ENCODE peak calls at places on chromosomes 16 and 17, in six cellular contexts. W is GM03348; O is stimulated activated CD4-positive, alpha-beta T cell treated with anti-CD3 and anti-CD28 coated beads, TNF-alpha, amount 100 ng/mL, for 48 hours; S is NCI-H146; V is NCI-H446; E is kidney glomerular epithelial cell. M is an unnamed sample.

GRCh38 chr17:3974138-3974687 is 10.0 kb upstream of the ATP2A3 start:
- DNase-seq in W (no peak), E (no peak), S (no peak), O (no peak), V (no peak), M (no peak)

GRCh38 chr17:77790143-77790829 is 168.2 kb upstream of the TNRC6C start:
- DNase-seq in W (no peak), O (no peak), V (no peak), S (peak; percentile 41), E (no peak), M (no peak)

GRCh38 chr17:32310927-32311568 is 30.9 kb downstream of the C17orf75 start:
- DNase-seq in O (no peak), V (peak; percentile 16), E (no peak), S (no peak), W (no peak), M (peak; percentile 58)

GRCh38 chr17:7631398-7632380 is 1.8 kb downstream of the SHBG start:
- DNase-seq in S (no peak), O (no peak), V (no peak), E (no peak), W (no peak), M (no peak)

GRCh38 chr16:50520451-50521245 is 27.5 kb upstream of the NKD1 start:
- DNase-seq in O (no peak), E (no peak), W (no peak), S (peak; percentile 22), V (no peak), M (no peak)

GRCh38 chr17:69810326-69811035 is 264.5 kb upstream of the KCNJ16 start:
- DNase-seq in E (peak; percentile 96), W (no peak), O (no peak), V (no peak), S (no peak), M (no peak)

GRCh38 chr17:50708050-50709000 is 611 bp upstream of the ANKRD40 start:
- DNase-seq in O (no peak), W (peak; percentile 36), E (no peak), S (peak; percentile 49), V (peak; percentile 76), M (peak; percentile 19)

GRCh38 chr16:1290860-1291575 is 18.4 kb upstream of the UBE2I start:
- DNase-seq in S (peak; percentile 60), W (no peak), E (no peak), O (no peak), V (no peak), M (no peak)

GRCh38 chr17:5584383-5584951 is at the start of gene NLRP1:
- DNase-seq in O (peak; percentile 86), E (peak; percentile 31), W (peak; percentile 96), V (no peak), S (no peak), M (no peak)

GRCh38 chr17:45092932-45093430 is 31.9 kb downstream of the NMT1 start:
- DNase-seq in E (peak; percentile 95), S (no peak), W (peak; percentile 97), O (no peak), V (peak; percentile 80), M (no peak)

GRCh38 chr17:7882068-7882467 is 6.5 kb upstream of the CHD3 start:
- DNase-seq in S (no peak), O (no peak), E (no peak), W (no peak), V (no peak), M (no peak)

GRCh38 chr17:78426293-78426879 is 47.9 kb downstream of the PGS1 start:
- DNase-seq in W (no peak), V (no peak), S (no peak), O (no peak), E (no peak), M (no peak)

GRCh38 chr16:74570412-74571301 is 36.3 kb downstream of the GLG1 start:
- DNase-seq in O (no peak), S (no peak), V (no peak), E (no peak), W (no peak), M (no peak)

GRCh38 chr16:9854665-9855064 is 327.6 kb downstream of the GRIN2A start:
- DNase-seq in W (peak; percentile 23), O (no peak), V (no peak), S (no peak), E (no peak), M (no peak)

GRCh38 chr17:46942441-46943217 is 19.7 kb downstream of the GOSR2 start:
- DNase-seq in O (peak; percentile 26), E (peak; percentile 73), V (peak; percentile 62), W (peak; percentile 90), S (peak; percentile 64), M (peak; percentile 43)

GRCh38 chr17:57852041-57852954 is 2.5 kb upstream of the MRPS23 start:
- DNase-seq in E (no peak), O (no peak), S (no peak), W (no peak), V (no peak), M (no peak)

GRCh38 chr16:48381201-48381600 is 4.0 kb downstream of the SIAH1 start:
- DNase-seq in S (no peak), W (no peak), E (no peak), V (no peak), O (no peak), M (no peak)

GRCh38 chr17:38443356-38444026 is 15.2 kb downstream of the ARHGAP23 start:
- DNase-seq in V (no peak), S (peak; percentile 60), W (no peak), O (no peak), E (no peak), M (no peak)

GRCh38 chr17:38551121-38551520 is 54.6 kb downstream of the SRCIN1 start:
- DNase-seq in E (no peak), O (no peak), V (no peak), W (no peak), S (no peak), M (no peak)

GRCh38 chr17:43755389-43755875 is 3.2 kb downstream of the SOST start:
- DNase-seq in E (no peak), W (no peak), O (no peak), S (peak; percentile 65), V (no peak), M (no peak)